ENCODE peak calls at places on chromosomes 11 and 22, in nine cellular contexts. K, J, I, R, B, N, X, C and O are unnamed samples. For H3K4me1, the result is how much of the 10 kb centered on the place peaks cover.

GRCh38 chr11:127651888-127652221 is 651.3 kb upstream of the KIRREL3 start:
- DNase-seq in K (no peak), J (no peak), B (no peak), C (no peak), R (no peak), I (no peak), X (no peak), N (no peak), O (no peak)

GRCh38 chr11:12331239-12331874 is 46.0 kb upstream of the PARVA start:
- DNase-seq in X (peak), J (peak), I (peak), B (peak), C (no peak), N (peak), R (peak), K (peak), O (no peak)

GRCh38 chr11:353315-353857 is 15.9 kb upstream of the B4GALNT4 start:
- DNase-seq in I (peak), X (peak), N (no peak), B (no peak), R (peak), C (no peak), K (peak), J (peak), O (no peak)

GRCh38 chr11:58525037-58525614 is 17.2 kb upstream of the OR5B21 start:
- DNase-seq in K (no peak), B (no peak), X (no peak), C (no peak), I (no peak), R (no peak), N (no peak), J (no peak), O (no peak)

GRCh38 chr11:10436224-10436623 is 18.8 kb upstream of the AMPD3 start:
- DNase-seq in J (no peak), K (no peak), R (no peak), B (no peak), N (no peak), X (no peak), C (no peak), I (no peak), O (no peak)

GRCh38 chr11:13761250-13761649 is 92.8 kb downstream of the FAR1 start:
- DNase-seq in B (no peak), K (no peak), X (no peak), N (no peak), R (no peak), I (no peak), J (no peak), C (no peak), O (no peak)

GRCh38 chr22:34972498-34972897 is 93.5 kb upstream of the ISX start:
- DNase-seq in R (no peak), N (no peak), X (no peak), C (no peak), I (no peak), K (peak), J (peak), B (no peak), O (no peak)

GRCh38 chr11:105490333-105490732 is 119.5 kb upstream of the GRIA4 start:
- DNase-seq in X (no peak), B (no peak), N (no peak), J (no peak), C (no peak), R (no peak), K (no peak), I (no peak), O (no peak)

GRCh38 chr22:29954203-29954855 is 71.4 kb downstream of the MTMR3 start:
- DNase-seq in C (no peak), K (no peak), X (no peak), I (no peak), N (no peak), B (no peak), R (no peak), J (no peak), O (no peak)

GRCh38 chr11:2987881-2988280 is 4.2 kb downstream of the NAP1L4 start:
- DNase-seq in R (no peak), I (no peak), J (no peak), K (no peak), B (no peak), C (no peak), N (no peak), X (no peak), O (no peak)

GRCh38 chr22:31279327-31279669 is 13.0 kb downstream of the PIK3IP1 start:
- DNase-seq in K (no peak), I (no peak), C (no peak), J (no peak), N (no peak), B (no peak), R (no peak), X (no peak), O (no peak)

GRCh38 chr22:31276426-31277167 is 15.7 kb downstream of the PIK3IP1 start:
- DNase-seq in N (no peak), B (no peak), I (no peak), R (no peak), J (no peak), X (no peak), K (no peak), C (no peak), O (no peak)

GRCh38 chr22:31279821-31280496 is 12.3 kb downstream of the PIK3IP1 start:
- DNase-seq in K (no peak), X (no peak), J (no peak), B (no peak), N (no peak), R (no peak), I (no peak), C (no peak), O (no peak)

GRCh38 chr22:31277741-31278642 is 14.3 kb downstream of the PIK3IP1 start:
- DNase-seq in R (no peak), I (no peak), B (no peak), J (no peak), K (no peak), X (no peak), N (no peak), C (peak), O (no peak)

DNA sequence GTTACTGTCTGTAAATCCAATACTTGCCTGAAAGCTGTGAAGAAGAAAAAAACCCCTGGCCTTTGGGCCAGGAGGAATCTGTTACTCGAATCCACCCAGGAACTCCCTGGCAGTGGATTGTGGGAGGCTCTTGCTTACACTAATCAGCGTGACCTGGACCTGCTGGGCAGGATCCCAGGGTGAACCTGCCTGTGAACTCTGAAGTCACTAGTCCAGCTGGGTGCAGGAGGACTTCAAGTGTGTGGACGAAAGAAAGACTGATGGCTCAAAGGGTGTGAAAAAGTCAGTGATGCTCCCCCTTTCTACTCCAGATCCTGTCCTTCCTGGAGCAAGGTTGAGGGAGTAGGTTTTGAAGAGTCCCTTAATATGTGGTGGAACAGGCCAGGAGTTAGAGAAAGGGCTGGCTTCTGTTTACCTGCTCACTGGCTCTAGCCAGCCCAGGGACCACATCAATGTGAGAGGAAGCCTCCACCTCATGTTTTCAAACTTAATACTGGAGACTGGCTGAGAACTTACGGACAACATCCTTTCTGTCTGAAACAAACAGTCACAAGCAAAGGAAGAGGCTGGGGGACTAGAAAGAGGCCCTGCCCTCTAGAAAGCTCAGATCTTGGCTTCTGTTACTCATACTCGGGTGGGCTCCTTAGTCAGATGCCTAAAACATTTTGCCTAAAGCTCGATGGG is 13.5 kb downstream of the PIK3IP1 start:
- DNase-seq in R (no peak), J (no peak), I (no peak), X (no peak), B (no peak), K (no peak), N (no peak), C (no peak), O (no peak)
- H3K27ac ChIP-seq in R (no peak), J (no peak), I (no peak), X (no peak), B (no peak), K (no peak), N (no peak), C (peak), O (no peak)

GRCh38 chr11:118223992-118224391 is 819 bp downstream of the JAML start:
- DNase-seq in X (no peak), J (no peak), N (no peak), K (no peak), B (no peak), I (no peak), R (no peak), C (no peak), O (no peak)
- H3K4me1 ChIP-seq in X (under half), J (under half), N (under half), K (under half), B (under half), I (under half), R (under half), C (under half), O (under half)

GRCh38 chr11:74630043-74630442 is 37.7 kb downstream of the POLD3 start:
- DNase-seq in C (no peak), X (no peak), R (no peak), B (no peak), K (no peak), N (no peak), J (no peak), I (no peak), O (no peak)

GRCh38 chr11:74639533-74639932 is 47.2 kb downstream of the POLD3 start:
- DNase-seq in I (no peak), C (no peak), R (no peak), B (no peak), N (no peak), K (no peak), X (no peak), J (no peak), O (no peak)

GRCh38 chr11:74636633-74637184 is 44.3 kb downstream of the POLD3 start:
- DNase-seq in I (no peak), J (no peak), X (no peak), R (no peak), N (no peak), B (no peak), K (no peak), C (no peak), O (no peak)

GRCh38 chr11:74633406-74634393 is 41.3 kb downstream of the POLD3 start:
- DNase-seq in J (no peak), X (no peak), K (no peak), N (no peak), C (no peak), R (no peak), I (no peak), B (no peak), O (no peak)

DNA sequence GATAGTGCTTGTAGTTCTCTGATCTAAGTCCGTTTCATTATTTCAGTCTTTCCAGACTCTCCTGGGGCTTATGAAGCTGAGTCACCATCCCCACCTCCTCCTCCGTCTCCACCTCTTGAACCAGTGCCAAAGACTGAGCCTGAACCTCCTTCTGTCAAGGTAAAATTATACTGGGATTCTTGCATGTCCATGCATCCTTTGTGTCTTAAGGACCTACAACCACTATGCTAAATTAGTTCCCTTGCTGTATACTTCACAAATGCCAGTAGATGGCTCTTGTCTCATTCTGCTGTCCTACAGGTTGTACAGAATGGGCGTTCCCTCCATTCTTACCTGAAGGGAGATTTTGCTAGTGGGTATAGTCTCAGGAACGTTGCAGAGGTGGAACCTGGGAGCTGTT is 42.2 kb downstream of the POLD3 start:
- DNase-seq in X (no peak), K (peak), B (peak), J (no peak), C (no peak), R (no peak), N (no peak), I (no peak), O (peak)
- TF ChIP-seq CTCF in X (peak), K (peak), B (peak), J (peak), C (no peak), R (peak), N (peak), I (peak), O (peak)

GRCh38 chr11:62433553-62434301 is 14.9 kb downstream of the SCGB1A1 start:
- DNase-seq in R (no peak), B (no peak), N (no peak), J (peak), X (peak), C (no peak), K (no peak), I (no peak), O (no peak)
- H3K27ac ChIP-seq in R (no peak), B (no peak), N (no peak), J (no peak), X (peak), C (peak), K (no peak), I (peak), O (no peak)

GRCh38 chr11:73315288-73316020 is 7.4 kb downstream of the ARHGEF17 start:
- DNase-seq in K (no peak), N (no peak), I (no peak), C (no peak), R (no peak), B (no peak), J (no peak), X (no peak), O (no peak)
- H3K4me1 ChIP-seq in K (under half), N (half or more), I (half or more), C (half or more), R (under half), B (under half), J (under half), X (half or more), O (under half)

GRCh38 chr11:60836866-60837510 is 4.9 kb upstream of the CCDC86 start:
- DNase-seq in R (no peak), J (peak), K (no peak), B (no peak), I (no peak), X (no peak), C (no peak), N (peak), O (no peak)

GRCh38 chr11:60835472-60835871 is 6.4 kb upstream of the CCDC86 start:
- DNase-seq in X (no peak), I (no peak), R (no peak), N (no peak), C (no peak), J (no peak), B (no peak), K (no peak), O (no peak)

GRCh38 chr11:60834742-60835141 is 7.2 kb upstream of the CCDC86 start:
- DNase-seq in X (no peak), B (no peak), K (no peak), R (no peak), N (no peak), I (no peak), J (no peak), C (no peak), O (no peak)

GRCh38 chr11:60840711-60841430 is 1.0 kb upstream of the CCDC86 start:
- DNase-seq in C (no peak), R (peak), B (no peak), X (peak), K (no peak), I (no peak), J (no peak), N (no peak), O (no peak)

DNA sequence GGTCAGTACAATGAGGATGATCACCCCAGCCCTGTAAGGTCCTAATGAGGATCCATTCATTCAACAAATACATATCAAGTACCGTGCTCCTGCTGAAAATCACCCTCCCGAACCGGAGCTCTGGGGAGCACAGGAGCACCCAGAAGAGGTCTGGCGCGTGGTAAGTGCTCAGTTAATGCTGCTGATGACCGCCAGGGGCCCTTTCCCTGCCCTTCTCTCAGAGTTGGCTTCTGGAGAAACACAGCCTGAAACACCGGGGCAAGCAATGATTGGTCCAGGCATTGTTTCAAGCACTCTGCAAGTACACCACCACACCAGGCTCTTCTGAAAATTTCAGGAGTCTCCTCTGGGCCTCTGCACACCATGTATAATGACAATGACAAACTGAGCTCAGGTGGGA is 3.8 kb upstream of the CCDC86 start:
- DNase-seq in K (peak), B (no peak), X (no peak), N (peak), C (no peak), I (no peak), R (no peak), J (peak), O (no peak)
- TF ChIP-seq CTCF in K (peak), B (no peak), X (no peak), N (peak), C (no peak), I (no peak), R (no peak), J (peak), O (no peak)

DNA sequence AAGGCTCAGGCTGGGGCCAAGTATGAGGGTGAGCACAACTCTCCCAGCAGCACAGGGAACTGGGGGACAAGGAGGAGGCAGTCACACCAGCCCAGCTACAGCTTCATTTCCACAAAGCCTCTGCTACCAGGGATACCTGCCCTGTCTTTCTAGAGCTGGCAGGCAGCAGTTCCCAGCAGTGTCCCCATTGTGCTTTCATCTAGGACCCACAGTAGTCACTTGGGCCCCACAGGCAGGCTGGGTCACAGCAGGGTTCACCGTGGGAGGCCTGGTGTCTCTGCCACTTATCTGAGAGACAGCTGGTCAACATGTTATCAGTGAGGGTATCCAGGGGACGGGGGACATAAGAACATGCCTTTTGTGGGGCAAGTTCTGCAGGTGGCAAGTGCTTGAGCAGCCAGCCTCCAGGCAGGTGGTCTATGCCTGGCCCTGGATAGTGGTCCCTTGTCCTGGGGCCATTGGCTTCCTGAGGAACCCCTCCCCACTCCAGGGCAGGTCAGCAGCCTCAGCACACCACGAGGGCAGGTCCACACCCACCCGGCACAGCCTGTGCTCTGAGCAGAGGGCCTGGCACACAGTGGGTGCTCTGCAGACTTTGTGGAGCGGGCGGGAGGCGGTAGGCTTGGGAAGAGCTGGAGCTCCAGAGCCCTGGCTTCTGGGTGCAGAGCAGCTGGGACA is 29.9 kb downstream of the GNAZ start:
- DNase-seq in X (no peak), C (no peak), J (no peak), R (no peak), I (no peak), K (no peak), B (no peak), N (no peak), O (no peak)
- H3K27ac ChIP-seq in X (no peak), C (no peak), J (no peak), R (no peak), I (no peak), K (no peak), B (no peak), N (no peak), O (no peak)

DNA sequence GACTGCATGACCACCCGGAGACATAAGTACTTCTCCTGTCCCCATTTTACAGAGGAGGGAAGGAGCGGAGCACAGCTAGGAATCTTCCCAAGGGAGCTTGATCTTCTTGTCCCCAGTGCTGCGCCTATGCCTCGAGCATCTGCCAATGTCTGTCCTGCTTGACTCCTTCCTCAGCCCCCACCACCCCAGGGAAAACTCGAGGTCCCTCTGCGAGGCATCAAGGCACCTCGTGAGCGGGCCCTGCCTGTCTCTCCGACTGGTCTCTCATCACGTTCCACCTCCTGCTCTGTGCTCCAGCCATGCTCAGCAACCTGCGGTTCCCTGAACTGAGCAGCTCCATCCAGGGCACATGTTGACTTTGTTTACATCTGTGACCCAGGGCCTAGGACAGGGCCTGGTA is 2.5 kb downstream of the NCF4 start:
- DNase-seq in K (no peak), X (no peak), C (no peak), B (no peak), N (no peak), R (no peak), I (no peak), J (no peak), O (no peak)
- H3K4me1 ChIP-seq in K (under half), X (under half), C (under half), B (under half), N (under half), R (under half), I (under half), J (under half), O (under half)

GRCh38 chr22:43110927-43111623 is 525 bp downstream of the BIK start:
- DNase-seq in N (peak), K (peak), B (peak), X (no peak), R (no peak), C (peak), J (peak), I (no peak), O (no peak)
- TF ChIP-seq CTCF in N (no peak), K (no peak), B (peak), X (no peak), R (no peak), C (no peak), J (no peak), I (no peak), O (no peak)

DNA sequence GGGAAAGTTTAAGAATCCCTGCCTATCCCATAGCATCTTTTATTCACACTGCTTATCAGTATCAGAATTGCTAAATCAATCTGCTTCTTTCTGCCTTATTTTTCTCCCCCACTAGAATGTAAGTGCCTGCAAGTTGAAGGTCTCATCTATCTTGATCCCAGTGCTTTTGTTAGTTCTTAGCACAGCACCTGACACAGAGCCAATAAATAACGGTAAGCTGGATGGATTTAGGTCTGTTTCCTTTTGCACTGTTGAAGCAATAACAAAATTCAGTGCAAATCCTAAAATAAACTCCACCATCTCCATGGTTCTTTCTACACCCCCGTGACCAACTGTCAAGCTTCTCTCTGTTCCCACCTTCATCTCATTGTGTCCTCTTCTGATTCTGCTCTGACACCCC is 36.7 kb upstream of the CD44 start:
- DNase-seq in N (no peak), B (no peak), I (no peak), C (no peak), X (no peak), R (no peak), K (no peak), J (no peak), O (no peak)
- H3K27ac ChIP-seq in N (no peak), B (no peak), I (peak), C (no peak), X (no peak), R (no peak), K (no peak), J (no peak), O (no peak)